ENCODE peak calls at places on chromosomes 3 and 15, in nine cellular contexts. B is astrocyte of the spinal cord; J is aorta; T is CD8-positive, alpha-beta T cell; W is heart right ventricle; D is A549; O is psoas muscle; P is pancreas; U is mesendoderm. E is an unnamed sample.

GRCh38 chr3:133821767-133822638 is 16.4 kb downstream of the SRPRB start:
- DNase-seq in P (peak), D (no peak), U (peak), O (peak), B (peak), T (no peak), J (peak), W (no peak), E (peak)

GRCh38 chr3:41102053-41102556 is 97.2 kb upstream of the CTNNB1 start:
- DNase-seq in U (peak), T (no peak), W (no peak), B (no peak), O (no peak), D (peak), J (no peak), P (no peak), E (no peak)

GRCh38 chr3:55292360-55292759 is 194.7 kb downstream of the WNT5A start:
- DNase-seq in W (no peak), T (no peak), B (no peak), J (no peak), O (no peak), U (peak), D (no peak), P (no peak), E (peak)

GRCh38 chr3:133191818-133192217 is 153.6 kb downstream of the TMEM108 start:
- DNase-seq in D (no peak), W (no peak), P (no peak), B (no peak), U (no peak), O (no peak), J (no peak), T (no peak), E (no peak)

GRCh38 chr3:65252266-65252665 is 564.5 kb upstream of the ADAMTS9 start:
- DNase-seq in J (no peak), D (no peak), T (no peak), W (no peak), P (no peak), O (no peak), B (no peak), U (no peak), E (no peak)

GRCh38 chr3:76051145-76051544 is 265.8 kb upstream of the ZNF717 start:
- DNase-seq in J (no peak), U (no peak), B (no peak), P (no peak), O (no peak), T (no peak), D (no peak), W (no peak), E (no peak)

GRCh38 chr3:142259359-142259758 is 34.0 kb upstream of the GK5 start:
- DNase-seq in O (no peak), U (no peak), T (no peak), W (no peak), B (no peak), D (no peak), P (no peak), J (no peak), E (peak)

GRCh38 chr3:102005551-102005950 is 156.2 kb downstream of the NFKBIZ start:
- DNase-seq in O (no peak), B (no peak), T (no peak), D (no peak), U (no peak), W (no peak), J (no peak), P (no peak), E (no peak)

GRCh38 chr3:89419647-89420141 is 312.3 kb downstream of the EPHA3 start:
- DNase-seq in D (no peak), T (no peak), U (no peak), J (no peak), P (no peak), B (peak), O (no peak), W (no peak), E (no peak)

GRCh38 chr15:75229191-75230015 is 27.7 kb downstream of the C15orf39 start:
- DNase-seq in J (peak), O (peak), B (no peak), U (no peak), W (no peak), P (peak), D (no peak), T (no peak), E (peak)

GRCh38 chr3:10248984-10249748 is 907 bp downstream of the TATDN2 start:
- DNase-seq in D (peak), U (peak), B (no peak), P (peak), O (peak), W (peak), T (peak), J (peak), E (peak)

GRCh38 chr3:19866751-19867347 is 67.2 kb downstream of the EFHB start:
- DNase-seq in T (peak), O (no peak), W (no peak), U (peak), B (peak), J (no peak), P (peak), D (peak), E (peak)

GRCh38 chr15:77513226-77513625 is 92.5 kb downstream of the HMG20A start:
- DNase-seq in W (no peak), B (no peak), J (no peak), T (no peak), U (no peak), O (peak), D (no peak), P (no peak), E (no peak)

GRCh38 chr3:130997291-130997690 is 29.3 kb downstream of the ASTE1 start:
- DNase-seq in O (no peak), D (no peak), T (no peak), J (no peak), W (no peak), U (no peak), B (no peak), P (no peak), E (no peak)

GRCh38 chr3:61812085-61812484 is 250.7 kb downstream of the PTPRG start:
- DNase-seq in J (no peak), D (no peak), O (no peak), U (no peak), W (no peak), P (no peak), T (no peak), B (no peak), E (no peak)

GRCh38 chr15:87746333-87746732 is 510.2 kb downstream of the NTRK3 start:
- DNase-seq in P (no peak), W (no peak), O (no peak), J (no peak), U (no peak), T (no peak), D (no peak), B (no peak), E (no peak)

GRCh38 chr15:44038801-44039200 is 156.3 kb downstream of the FRMD5 start:
- DNase-seq in J (no peak), T (no peak), P (no peak), D (no peak), U (peak), B (peak), O (no peak), W (no peak), E (peak)

GRCh38 chr3:127149621-127150310 is 43.2 kb upstream of the PRR23E start:
- DNase-seq in T (no peak), U (no peak), O (peak), P (no peak), J (no peak), W (no peak), B (no peak), D (no peak), E (peak)

GRCh38 chr3:60953406-60953805 is 297.8 kb downstream of the FHIT start:
- DNase-seq in U (no peak), B (peak), J (no peak), P (no peak), T (no peak), D (no peak), W (no peak), O (no peak), E (no peak)

GRCh38 chr15:77974098-77974414 is 103.5 kb downstream of the TBC1D2B start:
- DNase-seq in T (no peak), P (no peak), D (no peak), W (peak), U (no peak), B (peak), O (peak), J (peak), E (peak)

GRCh38 chr3:45592830-45593707 is 1.5 kb upstream of the LIMD1 start:
- DNase-seq in T (peak), P (peak), W (peak), D (peak), J (peak), B (peak), O (peak), U (peak), E (peak)

GRCh38 chr3:37072892-37073291 is 79.6 kb downstream of the MLH1 start:
- DNase-seq in T (no peak), B (peak), O (no peak), P (no peak), D (no peak), J (no peak), U (no peak), W (no peak), E (no peak)

GRCh38 chr15:48121849-48122248 is 1.1 kb downstream of the SLC24A5 start:
- DNase-seq in U (no peak), T (no peak), J (no peak), B (no peak), W (no peak), P (no peak), D (no peak), O (no peak), E (no peak)

GRCh38 chr15:80743189-80743833 is 35.9 kb upstream of the CEMIP start:
- DNase-seq in P (no peak), U (no peak), O (no peak), D (peak), T (no peak), B (peak), W (no peak), J (no peak), E (no peak)

GRCh38 chr3:194588741-194589140 is 44.5 kb downstream of the TMEM44 start:
- DNase-seq in B (no peak), J (no peak), D (no peak), W (no peak), P (no peak), T (no peak), O (no peak), U (no peak), E (no peak)

GRCh38 chr3:144361002-144361401 is 389.4 kb downstream of the DIPK2A start:
- DNase-seq in U (peak), B (no peak), J (no peak), P (no peak), O (no peak), T (no peak), W (no peak), D (no peak), E (no peak)

GRCh38 chr3:120642368-120642948 is 39.6 kb downstream of the HGD start:
- DNase-seq in P (no peak), T (no peak), D (no peak), O (no peak), U (peak), J (no peak), W (no peak), B (peak), E (no peak)

GRCh38 chr3:124770341-124771082 is 40.3 kb downstream of the UMPS start:
- DNase-seq in J (peak), W (peak), U (no peak), P (no peak), T (no peak), O (peak), B (no peak), D (no peak), E (peak)

GRCh38 chr3:130968231-130968630 is 58.4 kb downstream of the ASTE1 start:
- DNase-seq in D (no peak), J (no peak), W (no peak), U (peak), O (no peak), T (no peak), B (peak), P (no peak), E (no peak)

GRCh38 chr15:46277994-46278885 is 643.4 kb downstream of the SQOR start:
- DNase-seq in J (no peak), O (no peak), U (no peak), W (no peak), B (no peak), D (no peak), P (no peak), T (no peak), E (no peak)

GRCh38 chr15:46275701-46276100 is 640.9 kb downstream of the SQOR start:
- DNase-seq in P (no peak), T (no peak), J (no peak), B (no peak), O (no peak), U (no peak), D (no peak), W (no peak), E (no peak)

GRCh38 chr15:46277451-46277850 is 642.6 kb downstream of the SQOR start:
- DNase-seq in J (no peak), P (no peak), W (no peak), U (no peak), D (no peak), T (no peak), O (no peak), B (no peak), E (no peak)

GRCh38 chr15:46280753-46281521 is 646.1 kb downstream of the SQOR start:
- DNase-seq in B (no peak), P (no peak), W (no peak), T (no peak), J (no peak), D (no peak), U (peak), O (no peak), E (peak)
- H3K4me3 ChIP-seq in B (no peak), P (no peak), W (no peak), T (no peak), J (no peak), D (no peak), U (no peak), O (no peak), E (no peak)

GRCh38 chr3:150215616-150216015 is 192.5 kb upstream of the TSC22D2 start:
- DNase-seq in T (no peak), P (no peak), U (no peak), O (no peak), B (peak), J (no peak), D (no peak), W (no peak), E (no peak)

GRCh38 chr3:150213577-150213976 is 194.5 kb upstream of the TSC22D2 start:
- DNase-seq in U (no peak), P (no peak), B (no peak), O (no peak), J (no peak), D (no peak), T (no peak), W (no peak), E (no peak)

GRCh38 chr3:150216041-150216811 is 191.9 kb upstream of the TSC22D2 start:
- DNase-seq in D (no peak), B (peak), T (no peak), J (peak), U (peak), P (no peak), W (peak), O (peak), E (no peak)

GRCh38 chr3:150210461-150211110 is 197.5 kb upstream of the TSC22D2 start:
- DNase-seq in T (no peak), B (no peak), W (no peak), D (no peak), P (no peak), J (no peak), O (no peak), U (peak), E (peak)
- H3K4me3 ChIP-seq in T (no peak), B (no peak), W (no peak), D (no peak), P (no peak), J (no peak), O (no peak), U (no peak), E (no peak)

GRCh38 chr3:187370051-187370450 is 1.9 kb downstream of the RTP4 start:
- DNase-seq in W (no peak), P (no peak), U (no peak), T (no peak), J (no peak), B (no peak), D (no peak), O (no peak), E (no peak)

GRCh38 chr3:187367561-187368103 is 553 bp upstream of the RTP4 start:
- DNase-seq in J (peak), P (no peak), D (no peak), B (no peak), T (peak), U (no peak), O (peak), W (peak), E (no peak)

GRCh38 chr3:187368251-187368733 is at the start of gene RTP4:
- DNase-seq in P (no peak), T (peak), B (peak), U (no peak), D (no peak), W (no peak), O (no peak), J (no peak), E (no peak)

GRCh38 chr3:187368765-187369450 is 723 bp downstream of the RTP4 start:
- DNase-seq in W (no peak), B (no peak), T (no peak), U (no peak), O (no peak), J (no peak), P (no peak), D (no peak), E (no peak)
- H3K4me3 ChIP-seq in W (peak), B (no peak), T (peak), U (no peak), O (peak), J (peak), P (peak), D (no peak), E (no peak)

GRCh38 chr3:178072931-178073330 is 463.3 kb upstream of the KCNMB2 start:
- DNase-seq in U (no peak), D (no peak), B (no peak), O (no peak), T (no peak), J (no peak), P (no peak), W (no peak), E (no peak)

GRCh38 chr3:178072391-178072790 is 463.8 kb upstream of the KCNMB2 start:
- DNase-seq in O (no peak), U (no peak), P (no peak), W (no peak), J (no peak), D (no peak), T (no peak), B (no peak), E (no peak)

GRCh38 chr3:178063475-178063874 is 472.8 kb upstream of the KCNMB2 start:
- DNase-seq in P (no peak), D (no peak), J (peak), U (no peak), T (no peak), O (peak), B (peak), W (no peak), E (no peak)

GRCh38 chr3:178062126-178062525 is 474.1 kb upstream of the KCNMB2 start:
- DNase-seq in O (no peak), P (no peak), W (no peak), D (no peak), U (no peak), J (no peak), T (no peak), B (no peak), E (no peak)

DNA sequence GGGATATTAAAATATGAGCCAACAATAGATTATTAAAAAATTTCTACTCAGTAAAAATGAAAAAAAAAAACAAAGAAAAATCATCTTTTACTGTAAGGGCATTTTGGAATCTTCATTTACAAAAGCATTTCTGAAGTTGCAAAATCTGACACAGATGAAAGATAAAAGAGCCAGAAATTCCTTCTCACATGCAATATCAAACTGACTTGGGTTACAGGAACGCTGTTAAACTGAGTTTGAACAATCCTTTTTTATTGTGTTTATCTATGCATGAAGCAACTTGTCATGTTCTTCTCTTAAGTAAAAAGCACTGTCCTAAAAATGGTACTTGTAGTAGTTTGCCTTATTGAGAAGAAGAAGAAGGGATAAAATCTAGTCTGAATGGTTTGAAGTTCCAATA is 468.5 kb upstream of the KCNMB2 start:
- DNase-seq in P (no peak), T (no peak), J (no peak), O (no peak), U (no peak), W (no peak), B (no peak), D (no peak), E (no peak)
- H3K4me3 ChIP-seq in P (no peak), T (no peak), J (no peak), O (no peak), U (no peak), W (no peak), B (no peak), D (no peak), E (no peak)

GRCh38 chr3:16547958-16548357 is 34.5 kb upstream of the RFTN1 start:
- DNase-seq in T (no peak), B (no peak), P (no peak), J (no peak), W (no peak), D (no peak), U (no peak), O (no peak), E (no peak)

GRCh38 chr3:16548721-16549120 is 35.2 kb upstream of the RFTN1 start:
- DNase-seq in D (no peak), J (no peak), T (no peak), B (peak), U (no peak), W (no peak), P (no peak), O (no peak), E (no peak)

GRCh38 chr3:16551342-16551976 is 38.0 kb upstream of the RFTN1 start:
- DNase-seq in W (no peak), D (no peak), B (no peak), O (no peak), P (no peak), J (no peak), T (no peak), U (no peak), E (no peak)

GRCh38 chr3:16550676-16551341 is 37.3 kb upstream of the RFTN1 start:
- DNase-seq in J (peak), U (peak), O (peak), T (peak), W (no peak), B (peak), P (peak), D (peak), E (peak)

GRCh38 chr3:16550305-16550675 is 36.8 kb upstream of the RFTN1 start:
- DNase-seq in J (no peak), D (no peak), P (no peak), O (no peak), T (no peak), W (no peak), B (no peak), U (peak), E (no peak)
- H3K4me3 ChIP-seq in J (no peak), D (no peak), P (peak), O (no peak), T (no peak), W (no peak), B (peak), U (no peak), E (no peak)

DNA sequence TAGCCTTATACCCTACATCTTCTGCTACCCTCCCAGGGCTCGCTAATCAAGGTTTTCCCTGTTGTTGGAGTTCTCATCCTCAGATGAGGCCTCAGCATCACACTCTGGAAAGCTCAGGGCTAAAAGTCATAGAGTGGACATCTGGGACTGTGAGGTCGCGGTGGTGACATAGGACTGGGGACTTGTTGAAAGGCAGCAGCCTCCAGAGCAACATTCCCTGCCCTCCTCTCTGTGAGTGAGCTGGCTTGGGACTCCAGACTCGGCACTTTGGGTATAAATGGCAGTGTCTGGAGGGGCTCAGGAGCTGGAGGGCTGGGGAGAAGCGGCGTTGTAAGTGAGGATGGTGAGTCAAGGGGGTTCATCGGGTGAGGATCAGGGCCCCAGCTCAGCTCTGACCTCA is 2.7 kb downstream of the CA12 start:
- DNase-seq in B (no peak), O (no peak), P (no peak), D (no peak), J (no peak), U (no peak), T (no peak), W (no peak), E (no peak)
- H3K4me3 ChIP-seq in B (no peak), O (no peak), P (peak), D (peak), J (no peak), U (no peak), T (no peak), W (no peak), E (no peak)

GRCh38 chr3:46960081-46960701 is 16.4 kb downstream of the CCDC12 start:
- DNase-seq in U (peak), P (no peak), T (no peak), J (no peak), W (no peak), B (peak), D (no peak), O (no peak), E (no peak)
- H3K4me3 ChIP-seq in U (no peak), P (no peak), T (no peak), J (no peak), W (no peak), B (no peak), D (no peak), O (peak), E (no peak)

GRCh38 chr3:187741403-187742350 is 3.6 kb downstream of the BCL6 start:
- DNase-seq in U (peak), W (peak), T (peak), O (peak), B (peak), D (peak), J (peak), P (peak), E (peak)

GRCh38 chr3:187744169-187745151 is 808 bp downstream of the BCL6 start:
- DNase-seq in B (peak), T (peak), P (peak), W (peak), O (peak), D (peak), J (peak), U (peak), E (peak)

GRCh38 chr3:187743195-187744141 is 1.8 kb downstream of the BCL6 start:
- DNase-seq in T (peak), D (peak), P (peak), W (peak), J (peak), B (peak), O (peak), U (peak), E (peak)

GRCh38 chr3:187740446-187741399 is 4.5 kb downstream of the BCL6 start:
- DNase-seq in J (peak), U (peak), T (peak), P (peak), D (peak), O (peak), W (peak), B (peak), E (peak)

GRCh38 chr3:187742351-187743171 is 2.7 kb downstream of the BCL6 start:
- DNase-seq in U (no peak), T (no peak), O (peak), P (no peak), W (no peak), B (peak), D (no peak), J (no peak), E (peak)
- H3K4me3 ChIP-seq in U (no peak), T (peak), O (peak), P (peak), W (peak), B (peak), D (peak), J (peak), E (no peak)

GRCh38 chr15:65066635-65067333 is 1.0 kb downstream of the RASL12 start:
- DNase-seq in D (no peak), U (peak), J (peak), O (no peak), P (no peak), B (no peak), T (no peak), W (no peak), E (peak)
- H3K4me3 ChIP-seq in D (no peak), U (peak), J (peak), O (peak), P (peak), B (no peak), T (no peak), W (peak), E (peak)